ENCODE peak calls at places on chromosomes 3 and 15, in seven cellular contexts. U, V, Y, S, D, H and T are unnamed samples. For H3K9me3, the result is how much of the 10 kb centered on the place peaks cover.

GRCh38 chr3:193782747-193783146 is 189.7 kb downstream of the OPA1 start:
- DNase-seq in S (no peak), D (no peak), U (no peak), V (no peak), H (no peak), Y (no peak), T (no peak)

GRCh38 chr3:14880486-14881179 is 61.9 kb downstream of the FGD5 start:
- DNase-seq in V (no peak), S (no peak), Y (no peak), D (no peak), H (no peak), U (no peak), T (peak)

GRCh38 chr15:101523560-101523940 is 34.0 kb upstream of the PCSK6 start:
- DNase-seq in Y (no peak), V (peak), H (peak), D (no peak), S (no peak), U (peak), T (no peak)

GRCh38 chr3:23713641-23714040 is 92.1 kb upstream of the UBE2E1 start:
- DNase-seq in Y (no peak), U (no peak), S (no peak), H (no peak), D (no peak), V (no peak), T (no peak)

GRCh38 chr3:125670945-125671344 is 75.6 kb upstream of the OSBPL11 start:
- DNase-seq in V (no peak), H (no peak), U (no peak), S (no peak), Y (no peak), D (no peak), T (no peak)

GRCh38 chr3:153250450-153250849 is 88.4 kb downstream of the RAP2B start:
- DNase-seq in V (no peak), U (no peak), S (no peak), H (no peak), Y (no peak), D (no peak), T (no peak)

GRCh38 chr3:40691598-40691905 is 166.8 kb downstream of the ZNF621 start:
- DNase-seq in H (no peak), S (no peak), D (no peak), V (no peak), Y (no peak), U (peak), T (no peak)

GRCh38 chr3:126618760-126619159 is 36.2 kb downstream of the TXNRD3 start:
- DNase-seq in S (no peak), Y (no peak), V (no peak), H (no peak), U (no peak), D (no peak), T (no peak)

GRCh38 chr3:48609088-48610005 is at the start of gene UQCRC1:
- DNase-seq in D (peak), H (peak), U (peak), S (peak), V (peak), Y (peak), T (peak)

GRCh38 chr3:122572940-122573412 is 4.5 kb upstream of the PARP15 start:
- DNase-seq in S (no peak), H (no peak), D (peak), Y (no peak), V (no peak), U (peak), T (no peak)

GRCh38 chr15:101175396-101175795 is 76.5 kb downstream of the CHSY1 start:
- DNase-seq in D (no peak), U (no peak), S (no peak), H (no peak), V (no peak), Y (peak), T (no peak)

DNA sequence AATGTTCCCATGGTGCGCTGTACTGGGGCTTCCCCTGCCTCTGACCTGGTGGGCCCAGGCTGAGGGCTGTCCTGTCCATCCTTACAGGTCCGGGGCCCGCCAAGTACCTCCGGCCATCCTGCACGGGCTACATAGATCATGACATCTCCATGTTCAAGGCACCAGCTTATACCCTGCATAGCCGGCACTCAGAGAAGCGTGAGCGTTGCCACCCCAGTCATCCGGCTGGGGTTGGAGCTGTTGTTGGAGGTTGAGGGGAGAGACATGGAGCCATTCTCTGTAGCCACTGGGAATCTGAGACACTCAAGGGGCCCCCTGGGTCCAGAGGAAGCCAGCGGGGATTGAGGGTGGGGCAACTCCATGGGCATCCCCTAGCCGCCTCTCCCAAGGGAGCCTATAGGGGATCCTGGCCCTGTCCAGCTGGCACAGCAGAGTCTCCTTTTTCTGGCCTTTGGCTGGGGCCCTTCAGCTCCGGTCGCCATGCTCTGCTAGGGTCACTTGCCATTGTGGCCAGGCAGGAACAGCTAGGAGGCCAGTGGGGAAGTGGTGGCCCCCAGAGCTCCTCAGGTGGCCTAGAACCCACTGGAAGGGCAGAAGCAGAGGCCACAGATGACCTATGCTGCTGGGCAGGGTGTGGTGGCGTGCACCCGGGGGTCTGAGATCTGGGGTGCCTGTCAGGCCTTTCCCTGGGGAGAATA is 12.5 kb upstream of the CSPG4 start:
- DNase-seq in V (peak), Y (no peak), D (no peak), H (no peak), U (no peak), S (no peak), T (no peak)
- H3K9me3 ChIP-seq in V (under half), Y (under half), D (under half), H (under half), U (under half), S (under half), T (under half)

GRCh38 chr15:25181290-25182097 is 226.7 kb downstream of the SNRPN start:
- DNase-seq in S (no peak), H (no peak), D (no peak), U (no peak), Y (peak), V (peak), T (peak)

GRCh38 chr15:25179673-25180511 is 225.1 kb downstream of the SNRPN start:
- DNase-seq in V (peak), D (no peak), H (no peak), S (no peak), Y (peak), U (no peak), T (no peak)

GRCh38 chr15:25182098-25182478 is 227.3 kb downstream of the SNRPN start:
- DNase-seq in U (no peak), V (no peak), S (no peak), Y (peak), H (no peak), D (no peak), T (no peak)

GRCh38 chr15:25178835-25179672 is 224.3 kb downstream of the SNRPN start:
- DNase-seq in U (no peak), Y (peak), V (peak), S (no peak), D (no peak), H (no peak), T (peak)

DNA sequence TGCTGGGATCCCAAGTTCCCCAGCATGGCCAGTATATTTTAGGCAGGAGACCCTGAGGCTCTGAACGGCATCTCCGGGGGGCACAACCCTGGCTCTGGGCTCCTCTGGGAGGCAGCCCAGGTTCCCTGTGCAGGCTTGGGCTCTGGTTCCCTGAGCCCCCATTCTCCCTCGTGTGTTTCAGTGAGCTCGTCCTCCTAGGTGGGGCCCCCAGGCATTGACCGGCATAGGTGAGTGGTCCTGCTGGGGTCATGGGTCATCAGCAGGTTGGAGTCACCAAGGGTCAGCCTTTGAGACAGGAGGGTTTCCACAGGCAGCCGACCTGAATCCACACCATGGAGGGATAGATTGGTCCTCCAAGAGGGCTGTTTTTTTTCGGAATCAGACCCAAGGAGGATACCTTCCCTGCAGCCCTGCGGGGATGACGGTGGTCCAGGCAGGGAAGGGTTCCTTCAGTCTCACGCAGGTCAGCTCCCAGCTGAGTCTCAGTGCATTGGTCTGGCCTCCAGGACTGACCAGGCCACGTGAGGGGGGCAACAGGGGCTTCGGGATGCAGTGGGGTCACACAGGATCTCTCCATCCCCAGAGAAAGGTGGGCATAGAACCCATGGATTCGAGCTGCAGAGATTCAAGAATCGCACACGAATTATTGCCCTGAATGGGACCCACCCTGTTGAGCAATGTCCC is 226.0 kb downstream of the SNRPN start:
- DNase-seq in H (no peak), U (no peak), Y (peak), D (no peak), V (peak), S (no peak), T (peak)
- H3K9me3 ChIP-seq in H (under half), U (half or more), Y (half or more), D (under half), V (half or more), S (under half), T (under half)

DNA sequence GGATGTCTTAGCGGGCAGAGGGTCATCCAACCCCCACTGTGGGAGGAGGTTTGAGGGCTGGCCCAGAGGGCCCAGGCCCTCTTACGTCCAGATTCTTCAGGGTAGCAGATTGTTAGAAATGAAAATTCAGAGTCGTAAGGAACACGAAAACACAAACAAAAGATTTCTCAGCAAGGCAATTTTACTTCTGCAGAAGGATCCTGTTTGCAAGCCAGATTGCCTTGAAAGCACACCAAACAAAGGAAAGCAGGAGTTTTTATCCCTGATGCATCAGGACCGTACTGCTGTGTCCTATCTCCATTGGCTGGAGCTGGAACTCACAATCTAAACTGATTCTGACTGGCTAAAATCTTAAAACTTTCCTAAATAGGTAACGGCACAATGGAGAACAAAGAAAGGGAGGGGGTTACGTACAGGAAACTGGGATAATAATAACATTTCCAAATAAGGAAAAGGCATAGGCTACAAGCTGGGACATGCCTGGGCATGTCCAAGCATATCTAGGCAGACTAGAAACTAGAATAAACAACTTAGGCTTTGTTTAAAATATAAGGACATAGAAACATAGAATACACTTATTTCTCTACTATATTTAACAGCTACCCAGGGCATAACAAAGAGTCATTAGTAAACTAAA is 97.3 kb upstream of the C2CD4B start:
- DNase-seq in U (no peak), V (no peak), D (no peak), Y (no peak), H (no peak), S (no peak), T (no peak)
- H3K9me3 ChIP-seq in U (under half), V (under half), D (under half), Y (under half), H (under half), S (under half), T (under half)

GRCh38 chr15:22267761-22268160 is 187.4 kb downstream of the OR4M2 start:
- DNase-seq in U (no peak), V (no peak), S (no peak), D (no peak), Y (no peak), H (peak), T (no peak)
- H3K9me3 ChIP-seq in U (under half), V (half or more), S (under half), D (half or more), Y (under half), H (under half), T (under half)

GRCh38 chr3:58783845-58784244 is 117.3 kb upstream of the FAM3D start:
- DNase-seq in V (no peak), D (no peak), U (no peak), H (no peak), S (no peak), Y (no peak), T (no peak)
- H3K9me3 ChIP-seq in V (under half), D (under half), U (under half), H (under half), S (under half), Y (under half), T (under half)

GRCh38 chr3:141542202-141542959 is 55.6 kb downstream of the RASA2 start:
- DNase-seq in H (no peak), S (no peak), Y (no peak), V (no peak), D (no peak), U (no peak), T (no peak)

GRCh38 chr3:141544697-141545096 is 57.9 kb downstream of the RASA2 start:
- DNase-seq in H (no peak), U (no peak), Y (no peak), V (no peak), S (no peak), D (no peak), T (no peak)

GRCh38 chr3:141547791-141548190 is 61.0 kb downstream of the RASA2 start:
- DNase-seq in Y (no peak), H (no peak), D (no peak), S (no peak), V (no peak), U (no peak), T (no peak)

GRCh38 chr3:141542989-141543388 is 56.2 kb downstream of the RASA2 start:
- DNase-seq in Y (no peak), V (no peak), H (no peak), S (no peak), U (no peak), D (no peak), T (no peak)

DNA sequence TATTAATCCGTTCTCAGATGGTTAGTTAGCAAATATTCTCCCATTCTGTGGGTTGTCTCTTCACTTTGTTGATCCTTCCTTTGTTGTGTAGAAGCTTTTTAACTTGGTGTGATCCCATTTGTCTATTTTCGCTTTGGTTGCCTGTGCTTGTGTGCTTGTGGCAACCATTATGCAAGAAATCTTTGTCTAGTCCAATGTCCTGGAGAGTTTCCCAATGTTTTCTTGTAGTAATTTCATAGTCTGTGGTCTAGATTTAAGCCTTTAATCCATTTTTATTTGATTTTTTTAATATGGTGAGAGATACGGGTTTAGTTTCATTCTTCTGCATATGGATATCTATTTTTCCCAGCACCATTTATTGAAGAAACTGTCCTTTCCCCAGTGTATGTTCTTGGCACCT is 59.8 kb downstream of the RASA2 start:
- DNase-seq in U (no peak), S (no peak), Y (no peak), V (no peak), D (no peak), H (no peak), T (no peak)
- H3K9me3 ChIP-seq in U (under half), S (under half), Y (under half), V (under half), D (under half), H (under half), T (under half)

DNA sequence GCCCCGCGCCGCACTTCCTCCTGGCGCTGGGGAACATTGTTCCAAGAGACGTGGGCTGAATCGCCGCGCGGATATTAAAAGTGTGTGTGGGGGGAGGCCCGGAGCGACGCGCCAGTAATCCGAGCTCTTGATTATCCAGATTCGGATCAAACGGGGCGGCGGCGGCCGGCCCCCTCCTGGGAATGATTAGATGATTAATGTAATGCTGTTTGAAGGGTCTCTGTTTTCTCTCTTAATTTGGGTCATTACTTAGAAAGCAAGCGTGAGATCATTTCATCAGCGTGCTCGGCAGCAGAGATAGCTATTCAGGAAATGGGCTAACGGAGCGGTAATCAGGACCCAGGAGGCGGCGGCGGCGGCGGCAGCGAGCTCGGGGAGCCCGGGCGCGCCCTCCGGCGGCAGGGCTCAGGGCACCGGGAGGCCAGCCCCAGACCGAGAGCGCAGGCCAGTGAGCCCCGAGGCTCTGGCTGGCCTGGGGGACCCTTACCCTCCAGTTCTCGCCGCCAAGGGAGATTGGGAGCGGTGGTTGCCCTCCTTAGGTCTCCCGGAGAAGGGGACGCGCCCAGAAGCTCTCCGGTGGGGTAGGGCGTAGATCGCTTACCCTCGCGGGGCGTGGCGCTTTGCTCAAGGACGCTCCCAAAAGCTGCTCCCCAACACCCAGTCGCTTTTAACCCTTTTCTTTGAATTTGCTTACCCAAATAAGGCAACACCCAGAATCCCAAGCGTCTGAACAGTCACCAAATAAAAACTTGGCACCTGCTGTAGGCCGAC is 4.5 kb downstream of the FEZF2 start:
- DNase-seq in S (no peak), U (no peak), H (peak), Y (no peak), D (peak), V (no peak), T (no peak)
- H3K9me3 ChIP-seq in S (under half), U (under half), H (under half), Y (under half), D (under half), V (under half), T (under half)

GRCh38 chr15:25238126-25238525 is 200.7 kb downstream of the UBE3A start:
- DNase-seq in V (peak), S (no peak), H (no peak), D (no peak), U (no peak), Y (no peak), T (no peak)
- H3K9me3 ChIP-seq in V (half or more), S (under half), H (under half), D (under half), U (half or more), Y (under half), T (under half)

DNA sequence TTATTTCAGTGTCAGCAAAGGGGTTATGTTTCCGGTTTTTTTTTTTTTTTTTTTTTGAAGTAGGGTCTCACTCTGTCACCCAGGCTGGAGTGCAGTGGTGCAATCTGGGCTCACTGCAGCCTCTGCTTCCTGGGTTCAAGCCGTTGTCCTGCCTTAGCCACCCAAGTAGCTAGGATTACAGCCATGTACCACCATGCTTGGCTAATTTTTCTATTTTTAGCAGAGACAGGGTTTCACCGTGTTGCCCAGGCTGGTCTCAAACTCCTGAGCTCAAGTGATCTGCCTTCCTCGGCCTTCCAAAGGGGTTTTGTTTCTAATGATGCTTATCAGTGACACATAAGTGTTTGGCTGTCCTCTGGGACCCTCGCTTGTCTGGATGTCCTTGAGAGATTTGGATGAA is 235.7 kb upstream of the C2CD4B start:
- DNase-seq in S (no peak), D (no peak), V (no peak), U (no peak), Y (no peak), H (no peak), T (no peak)
- H3K9me3 ChIP-seq in S (under half), D (under half), V (under half), U (under half), Y (under half), H (under half), T (under half)

GRCh38 chr3:189195302-189195701 is 23.5 kb downstream of the TPRG1 start:
- DNase-seq in D (peak), H (no peak), V (no peak), Y (no peak), S (no peak), U (peak), T (peak)

GRCh38 chr3:189188466-189188865 is 16.7 kb downstream of the TPRG1 start:
- DNase-seq in U (peak), Y (no peak), H (no peak), S (no peak), D (no peak), V (no peak), T (no peak)

DNA sequence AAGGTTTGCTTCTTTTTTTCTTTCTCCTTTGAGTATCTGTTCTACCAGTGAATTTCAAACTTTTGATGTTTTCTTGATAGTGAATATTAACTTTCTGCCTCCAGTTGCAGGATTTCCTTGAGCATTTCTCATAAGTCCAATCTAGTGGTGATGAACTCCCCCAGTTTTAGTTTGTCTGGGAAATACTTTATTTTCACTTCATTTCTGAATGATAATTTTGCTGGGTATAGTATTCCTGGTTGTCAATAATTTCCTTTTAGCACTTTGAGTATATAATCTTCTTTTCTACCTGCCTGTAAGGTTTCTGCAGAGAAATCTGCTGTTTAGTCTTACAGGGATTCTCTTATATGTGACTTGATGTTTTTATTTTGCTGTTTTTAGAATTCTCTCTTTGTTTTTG is 21.0 kb downstream of the TPRG1 start:
- DNase-seq in D (no peak), S (no peak), U (no peak), Y (no peak), H (no peak), V (no peak), T (no peak)
- H3K9me3 ChIP-seq in D (under half), S (under half), U (under half), Y (under half), H (under half), V (under half), T (under half)